ENCODE peak calls at places on chromosomes 6 and 20, in seven cellular contexts. One of them, this sample, is unnamed.

GRCh38 chr6:87396595-87397392 is 11.0 kb upstream of the CFAP206 start:
- DNase-seq in stomach: no peak
- DNase-seq in thoracic aorta: no peak
- DNase-seq in CD8-positive, alpha-beta T cell: no peak
- DNase-seq in heart right ventricle: no peak
- DNase-seq in transverse colon: no peak
- DNase-seq in lower lobe of right lung: no peak
- DNase-seq in this sample: no peak

GRCh38 chr20:1336699-1337387 is 7.9 kb upstream of the SDCBP2 start:
- DNase-seq in stomach: peak; percentile 82
- DNase-seq in thoracic aorta: no peak
- DNase-seq in CD8-positive, alpha-beta T cell: peak; percentile 55
- DNase-seq in heart right ventricle: peak; percentile 86
- DNase-seq in transverse colon: peak; percentile 60
- DNase-seq in lower lobe of right lung: peak; percentile 81
- DNase-seq in this sample: peak; percentile 51

GRCh38 chr6:32554269-32554919 is 24.3 kb upstream of the HLA-DRB5 start:
- DNase-seq in stomach: no peak
- DNase-seq in thoracic aorta: no peak
- DNase-seq in CD8-positive, alpha-beta T cell: no peak
- DNase-seq in heart right ventricle: no peak
- DNase-seq in transverse colon: no peak
- DNase-seq in lower lobe of right lung: no peak
- DNase-seq in this sample: no peak

GRCh38 chr6:138692978-138693909 is 80.3 kb upstream of the CCDC28A start:
- DNase-seq in stomach: peak; percentile 82
- DNase-seq in thoracic aorta: no peak
- DNase-seq in CD8-positive, alpha-beta T cell: peak; percentile 55
- DNase-seq in heart right ventricle: peak; percentile 63
- DNase-seq in transverse colon: peak; percentile 84
- DNase-seq in lower lobe of right lung: peak; percentile 83
- DNase-seq in this sample: peak; percentile 7

GRCh38 chr6:26604797-26605196 is 8.0 kb downstream of the ABT1 start:
- DNase-seq in stomach: no peak
- DNase-seq in thoracic aorta: no peak
- DNase-seq in CD8-positive, alpha-beta T cell: no peak
- DNase-seq in heart right ventricle: no peak
- DNase-seq in transverse colon: no peak
- DNase-seq in lower lobe of right lung: no peak
- DNase-seq in this sample: no peak

GRCh38 chr6:102680413-102680812 is 1286.9 kb downstream of the GRIK2 start:
- DNase-seq in stomach: no peak
- DNase-seq in thoracic aorta: no peak
- DNase-seq in CD8-positive, alpha-beta T cell: no peak
- DNase-seq in heart right ventricle: no peak
- DNase-seq in transverse colon: no peak
- DNase-seq in lower lobe of right lung: no peak
- DNase-seq in this sample: no peak

GRCh38 chr6:15969236-15969778 is 159.6 kb upstream of the MYLIP start:
- DNase-seq in stomach: no peak
- DNase-seq in thoracic aorta: no peak
- DNase-seq in CD8-positive, alpha-beta T cell: no peak
- DNase-seq in heart right ventricle: no peak
- DNase-seq in transverse colon: no peak
- DNase-seq in lower lobe of right lung: no peak
- DNase-seq in this sample: no peak

GRCh38 chr6:162940426-162940825 is 212.7 kb downstream of the PACRG start:
- DNase-seq in stomach: no peak
- DNase-seq in thoracic aorta: no peak
- DNase-seq in CD8-positive, alpha-beta T cell: no peak
- DNase-seq in heart right ventricle: no peak
- DNase-seq in transverse colon: no peak
- DNase-seq in lower lobe of right lung: no peak
- DNase-seq in this sample: no peak

GRCh38 chr20:37347891-37348642 is 2.1 kb downstream of the SRC start:
- DNase-seq in stomach: no peak
- DNase-seq in thoracic aorta: no peak
- DNase-seq in CD8-positive, alpha-beta T cell: no peak
- DNase-seq in heart right ventricle: no peak
- DNase-seq in transverse colon: no peak
- DNase-seq in lower lobe of right lung: no peak
- DNase-seq in this sample: peak; percentile 11

GRCh38 chr20:57678340-57678739 is 31.5 kb downstream of the PMEPA1 start:
- DNase-seq in stomach: no peak
- DNase-seq in thoracic aorta: no peak
- DNase-seq in CD8-positive, alpha-beta T cell: no peak
- DNase-seq in heart right ventricle: no peak
- DNase-seq in transverse colon: peak; percentile 47
- DNase-seq in lower lobe of right lung: no peak
- DNase-seq in this sample: no peak

GRCh38 chr6:109103942-109104341 is 8.6 kb downstream of the CEP57L1 start:
- DNase-seq in stomach: no peak
- DNase-seq in thoracic aorta: no peak
- DNase-seq in CD8-positive, alpha-beta T cell: no peak
- DNase-seq in heart right ventricle: no peak
- DNase-seq in transverse colon: no peak
- DNase-seq in lower lobe of right lung: no peak
- DNase-seq in this sample: no peak

GRCh38 chr6:138289739-138290138 is 71.4 kb upstream of the PBOV1 start:
- DNase-seq in stomach: peak; percentile 38
- DNase-seq in thoracic aorta: no peak
- DNase-seq in CD8-positive, alpha-beta T cell: no peak
- DNase-seq in heart right ventricle: peak; percentile 24
- DNase-seq in transverse colon: no peak
- DNase-seq in lower lobe of right lung: no peak
- DNase-seq in this sample: no peak

GRCh38 chr6:83859410-83860346 is at the start of gene CYB5R4:
- DNase-seq in stomach: peak; percentile 95
- DNase-seq in thoracic aorta: peak; percentile 85
- DNase-seq in CD8-positive, alpha-beta T cell: peak; percentile 95
- DNase-seq in heart right ventricle: peak; percentile 95
- DNase-seq in transverse colon: peak; percentile 97
- DNase-seq in lower lobe of right lung: peak; percentile 96
- DNase-seq in this sample: peak; percentile 91

GRCh38 chr6:130525378-130525777 is 159.6 kb downstream of the TMEM200A start:
- DNase-seq in stomach: no peak
- DNase-seq in thoracic aorta: no peak
- DNase-seq in CD8-positive, alpha-beta T cell: no peak
- DNase-seq in heart right ventricle: no peak
- DNase-seq in transverse colon: no peak
- DNase-seq in lower lobe of right lung: no peak
- DNase-seq in this sample: no peak

GRCh38 chr20:35523298-35523888 is 6.1 kb downstream of the C20orf173 start:
- DNase-seq in stomach: no peak
- DNase-seq in thoracic aorta: no peak
- DNase-seq in CD8-positive, alpha-beta T cell: no peak
- DNase-seq in heart right ventricle: no peak
- DNase-seq in transverse colon: no peak
- DNase-seq in lower lobe of right lung: no peak
- DNase-seq in this sample: no peak

GRCh38 chr6:154404791-154405400 is 48.3 kb upstream of the IPCEF1 start:
- DNase-seq in stomach: no peak
- DNase-seq in thoracic aorta: no peak
- DNase-seq in CD8-positive, alpha-beta T cell: no peak
- DNase-seq in heart right ventricle: no peak
- DNase-seq in transverse colon: no peak
- DNase-seq in lower lobe of right lung: no peak
- DNase-seq in this sample: no peak

GRCh38 chr20:46990017-46990810 is 95.6 kb downstream of the EYA2 start:
- DNase-seq in stomach: no peak
- DNase-seq in thoracic aorta: no peak
- DNase-seq in CD8-positive, alpha-beta T cell: no peak
- DNase-seq in heart right ventricle: no peak
- DNase-seq in transverse colon: peak; percentile 14
- DNase-seq in lower lobe of right lung: no peak
- DNase-seq in this sample: no peak

GRCh38 chr6:74366634-74367033 is 670.6 kb downstream of the CD109 start:
- DNase-seq in stomach: no peak
- DNase-seq in thoracic aorta: no peak
- DNase-seq in CD8-positive, alpha-beta T cell: no peak
- DNase-seq in heart right ventricle: no peak
- DNase-seq in transverse colon: no peak
- DNase-seq in lower lobe of right lung: no peak
- DNase-seq in this sample: no peak

GRCh38 chr6:168091381-168092264 is 12.6 kb upstream of the FRMD1 start:
- DNase-seq in stomach: no peak
- DNase-seq in thoracic aorta: no peak
- DNase-seq in CD8-positive, alpha-beta T cell: no peak
- DNase-seq in heart right ventricle: no peak
- DNase-seq in transverse colon: no peak
- DNase-seq in lower lobe of right lung: peak; percentile 35
- DNase-seq in this sample: no peak

GRCh38 chr6:15320683-15321082 is 74.8 kb downstream of the JARID2 start:
- DNase-seq in stomach: no peak
- DNase-seq in thoracic aorta: no peak
- DNase-seq in CD8-positive, alpha-beta T cell: no peak
- DNase-seq in heart right ventricle: no peak
- DNase-seq in transverse colon: no peak
- DNase-seq in lower lobe of right lung: no peak
- DNase-seq in this sample: no peak

GRCh38 chr6:93423542-93423941 is 4.2 kb upstream of the EPHA7 start:
- DNase-seq in stomach: no peak
- DNase-seq in thoracic aorta: no peak
- DNase-seq in CD8-positive, alpha-beta T cell: no peak
- DNase-seq in heart right ventricle: no peak
- DNase-seq in transverse colon: peak; percentile 37
- DNase-seq in lower lobe of right lung: no peak
- DNase-seq in this sample: no peak
- TF ChIP-seq CTCF in stomach: no peak
- TF ChIP-seq CTCF in thoracic aorta: no peak
- TF ChIP-seq CTCF in CD8-positive, alpha-beta T cell: no peak
- TF ChIP-seq CTCF in heart right ventricle: peak; percentile 51
- TF ChIP-seq CTCF in transverse colon: peak; percentile 52
- TF ChIP-seq CTCF in lower lobe of right lung: peak; percentile 26
- TF ChIP-seq CTCF in this sample: peak; percentile 58

GRCh38 chr6:98041921-98042320 is 758.9 kb upstream of the MMS22L start:
- DNase-seq in stomach: no peak
- DNase-seq in thoracic aorta: no peak
- DNase-seq in CD8-positive, alpha-beta T cell: no peak
- DNase-seq in heart right ventricle: no peak
- DNase-seq in transverse colon: no peak
- DNase-seq in lower lobe of right lung: no peak
- DNase-seq in this sample: no peak

GRCh38 chr6:98037571-98037970 is 754.6 kb upstream of the MMS22L start:
- DNase-seq in stomach: no peak
- DNase-seq in thoracic aorta: no peak
- DNase-seq in CD8-positive, alpha-beta T cell: no peak
- DNase-seq in heart right ventricle: no peak
- DNase-seq in transverse colon: no peak
- DNase-seq in lower lobe of right lung: no peak
- DNase-seq in this sample: no peak

GRCh38 chr6:98039876-98040605 is 757.0 kb upstream of the MMS22L start:
- DNase-seq in stomach: no peak
- DNase-seq in thoracic aorta: no peak
- DNase-seq in CD8-positive, alpha-beta T cell: no peak
- DNase-seq in heart right ventricle: no peak
- DNase-seq in transverse colon: no peak
- DNase-seq in lower lobe of right lung: no peak
- DNase-seq in this sample: no peak

GRCh38 chr6:98041072-98041471 is 758.1 kb upstream of the MMS22L start:
- DNase-seq in stomach: no peak
- DNase-seq in thoracic aorta: no peak
- DNase-seq in CD8-positive, alpha-beta T cell: no peak
- DNase-seq in heart right ventricle: no peak
- DNase-seq in transverse colon: no peak
- DNase-seq in lower lobe of right lung: no peak
- DNase-seq in this sample: no peak

DNA sequence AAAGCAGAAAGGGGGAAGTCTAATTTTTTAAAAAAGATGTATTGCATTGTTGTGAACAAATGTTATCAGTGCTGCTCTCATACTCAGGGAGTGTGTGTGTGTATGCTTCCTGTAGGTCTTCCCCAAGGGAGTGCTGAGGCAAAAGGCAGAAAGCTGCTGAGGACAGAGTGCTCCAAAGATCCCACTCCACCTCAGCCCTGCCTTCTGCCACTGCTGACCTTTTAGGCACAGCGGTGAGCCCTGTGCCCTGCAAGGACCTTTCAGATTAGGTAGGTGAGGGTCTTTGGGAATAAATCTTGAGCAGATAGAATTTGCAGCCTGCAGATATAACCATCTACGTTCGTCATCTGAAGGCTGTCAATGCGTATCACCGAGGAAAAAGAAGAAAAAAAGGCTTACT is 756.4 kb upstream of the MMS22L start:
- DNase-seq in stomach: no peak
- DNase-seq in thoracic aorta: no peak
- DNase-seq in CD8-positive, alpha-beta T cell: no peak
- DNase-seq in heart right ventricle: no peak
- DNase-seq in transverse colon: no peak
- DNase-seq in lower lobe of right lung: no peak
- DNase-seq in this sample: no peak
- H3K27ac ChIP-seq in stomach: no peak overlapping the region
- H3K27ac ChIP-seq in thoracic aorta: no peak overlapping the region
- H3K27ac ChIP-seq in CD8-positive, alpha-beta T cell: no peak overlapping the region
- H3K27ac ChIP-seq in heart right ventricle: no peak overlapping the region
- H3K27ac ChIP-seq in transverse colon: no peak overlapping the region
- H3K27ac ChIP-seq in lower lobe of right lung: no peak overlapping the region
- H3K27ac ChIP-seq in this sample: no peak overlapping the region

DNA sequence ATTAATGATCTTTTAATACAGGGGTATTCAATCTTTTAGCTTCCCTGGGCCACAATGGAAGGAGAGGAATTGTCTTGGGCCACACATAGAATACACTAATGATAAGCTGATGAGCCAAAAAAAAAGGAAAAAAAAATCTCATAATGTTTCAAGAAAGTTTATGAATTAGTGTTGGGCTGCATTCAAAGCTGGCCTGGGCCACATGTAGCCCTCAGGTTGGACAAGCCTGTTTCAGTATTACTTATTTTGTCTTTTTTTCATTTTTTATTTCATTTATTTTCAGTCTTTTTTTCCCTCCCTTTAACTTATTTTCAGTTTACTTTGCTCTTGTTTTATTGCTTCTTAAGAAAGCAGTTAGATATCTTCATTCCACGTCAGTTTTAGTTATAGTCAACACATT is 2171.8 kb upstream of the DEFB115 start:
- DNase-seq in stomach: no peak
- DNase-seq in thoracic aorta: no peak
- DNase-seq in CD8-positive, alpha-beta T cell: no peak
- DNase-seq in heart right ventricle: no peak
- DNase-seq in transverse colon: no peak
- DNase-seq in lower lobe of right lung: no peak
- DNase-seq in this sample: no peak
- TF ChIP-seq CTCF in stomach: no peak
- TF ChIP-seq CTCF in thoracic aorta: no peak
- TF ChIP-seq CTCF in CD8-positive, alpha-beta T cell: no peak
- TF ChIP-seq CTCF in heart right ventricle: no peak
- TF ChIP-seq CTCF in transverse colon: no peak
- TF ChIP-seq CTCF in lower lobe of right lung: no peak
- TF ChIP-seq CTCF in this sample: no peak

GRCh38 chr20:4898845-4899244 is 102.5 kb downstream of the SLC23A2 start:
- DNase-seq in stomach: no peak
- DNase-seq in thoracic aorta: no peak
- DNase-seq in CD8-positive, alpha-beta T cell: no peak
- DNase-seq in heart right ventricle: no peak
- DNase-seq in transverse colon: no peak
- DNase-seq in lower lobe of right lung: no peak
- DNase-seq in this sample: no peak
- H3K27ac ChIP-seq in stomach: peak overlapping the region; percentile 56
- H3K27ac ChIP-seq in thoracic aorta: no peak overlapping the region
- H3K27ac ChIP-seq in CD8-positive, alpha-beta T cell: no peak overlapping the region
- H3K27ac ChIP-seq in heart right ventricle: no peak overlapping the region
- H3K27ac ChIP-seq in transverse colon: no peak overlapping the region
- H3K27ac ChIP-seq in lower lobe of right lung: no peak overlapping the region
- H3K27ac ChIP-seq in this sample: peak overlapping the region; percentile 75

This sample was measured in dorsolateral prefrontal cortex.